ENCODE peak calls at places on chromosomes 4 and X, in four cellular contexts. E is stimulated activated naive CD4-positive, alpha-beta T cell; N is activated CD8-positive, alpha-beta memory T cell treated with anti-CD3 and anti-CD28 coated beads, Interleukin-2, amount 50 U/mL, for 4 hours; V is NCI-H345. M is an unnamed sample.

GRCh38 chrX:49106930-49107329 is 16.6 kb downstream of the GPKOW start:
- DNase-seq in V (no peak), E (no peak), N (no peak), M (no peak)

GRCh38 chr4:4714330-4714729 is 145.1 kb upstream of the MSX1 start:
- DNase-seq in N (no peak), V (no peak), E (no peak), M (no peak)

GRCh38 chrX:24676403-24677024 is 17.2 kb upstream of the POLA1 start:
- DNase-seq in V (no peak), E (no peak), N (no peak), M (no peak)

GRCh38 chr4:3420606-3420955 is 21.2 kb upstream of the HGFAC start:
- DNase-seq in N (no peak), E (no peak), V (no peak), M (no peak)

GRCh38 chrX:106585478-106585877 is 26.3 kb upstream of the RADX start:
- DNase-seq in N (no peak), V (no peak), E (no peak), M (no peak)

GRCh38 chrX:19640063-19640462 is 124.8 kb upstream of the MAP3K15 start:
- DNase-seq in V (no peak), E (no peak), N (no peak), M (no peak)

GRCh38 chr4:161486454-161486853 is 677.3 kb downstream of the FSTL5 start:
- DNase-seq in E (no peak), N (no peak), V (no peak), M (no peak)

GRCh38 chr4:23022032-23022431 is 329.3 kb downstream of the GBA3 start:
- DNase-seq in V (no peak), N (no peak), E (no peak), M (no peak)

GRCh38 chr4:106039796-106040195 is 144.5 kb downstream of the NPNT start:
- DNase-seq in E (no peak), N (no peak), V (no peak), M (no peak)

GRCh38 chrX:37755073-37755472 is 24.8 kb upstream of the CYBB start:
- DNase-seq in N (no peak), E (peak), V (no peak), M (no peak)

GRCh38 chr4:140237616-140238352 is 83.8 kb upstream of the MAML3 start:
- DNase-seq in N (no peak), E (no peak), V (peak), M (no peak)

GRCh38 chrX:46791927-46792825 is 33.3 kb upstream of the SLC9A7 start:
- DNase-seq in E (no peak), V (no peak), N (no peak), M (peak)

GRCh38 chrX:21493226-21493850 is 119.1 kb downstream of the CNKSR2 start:
- DNase-seq in V (peak), E (no peak), N (no peak), M (no peak)

GRCh38 chr4:112840619-112841018 is 203.7 kb downstream of the LARP7 start:
- DNase-seq in E (no peak), V (no peak), N (no peak), M (no peak)

GRCh38 chrX:130896026-130896425 is 7.0 kb downstream of the ENOX2 start:
- DNase-seq in N (no peak), V (no peak), E (no peak), M (no peak)

GRCh38 chr4:179586460-179586859 is 2144.2 kb upstream of the AGA start:
- DNase-seq in V (no peak), N (no peak), E (no peak), M (no peak)

GRCh38 chr4:1048781-1049590 is 37.6 kb downstream of the FGFRL1 start:
- DNase-seq in E (no peak), N (peak), V (no peak), M (no peak)

GRCh38 chrX:37405954-37406353 is 56.8 kb downstream of the PRRG1 start:
- DNase-seq in V (no peak), N (no peak), E (no peak), M (no peak)

GRCh38 chrX:103818844-103819243 is 13.2 kb downstream of the RAB9B start:
- DNase-seq in N (no peak), V (no peak), E (no peak), M (no peak)